ENCODE peak calls at places on chromosome 18, in six cellular contexts. One of them, this sample, is unnamed.
A peak's percentile ranks its signal among the peaks of the same experiment; 100 is the strongest.

GRCh38 chr18:12043811-12044210 is 49.8 kb upstream of the ANKRD62 start:
- DNase-seq in IMR-90: no peak
- DNase-seq in pancreas: no peak
- DNase-seq in OCI-LY7: no peak
- DNase-seq in cardiac muscle cell: no peak
- DNase-seq in tibial artery: no peak
- DNase-seq in this sample: no peak

GRCh38 chr18:66316708-66317107 is 287.2 kb downstream of the CDH19 start:
- DNase-seq in IMR-90: no peak
- DNase-seq in pancreas: no peak
- DNase-seq in OCI-LY7: no peak
- DNase-seq in cardiac muscle cell: no peak
- DNase-seq in tibial artery: no peak
- DNase-seq in this sample: no peak

GRCh38 chr18:34977787-34978532 is 63.3 kb upstream of the MAPRE2 start:
- DNase-seq in IMR-90: peak; percentile 6
- DNase-seq in pancreas: peak; percentile 54
- DNase-seq in OCI-LY7: peak; percentile 69
- DNase-seq in cardiac muscle cell: peak; percentile 35
- DNase-seq in tibial artery: no peak
- DNase-seq in this sample: peak; percentile 91

GRCh38 chr18:21004721-21005120 is 106.9 kb downstream of the ROCK1 start:
- DNase-seq in IMR-90: peak; percentile 86
- DNase-seq in pancreas: no peak
- DNase-seq in OCI-LY7: no peak
- DNase-seq in cardiac muscle cell: no peak
- DNase-seq in tibial artery: no peak
- DNase-seq in this sample: no peak

GRCh38 chr18:54238181-54238936 is 13.9 kb upstream of the MBD2 start:
- DNase-seq in IMR-90: no peak
- DNase-seq in pancreas: no peak
- DNase-seq in OCI-LY7: no peak
- DNase-seq in cardiac muscle cell: no peak
- DNase-seq in tibial artery: no peak
- DNase-seq in this sample: no peak

GRCh38 chr18:13375302-13376255 is 157.0 kb downstream of the LDLRAD4 start:
- DNase-seq in IMR-90: peak; percentile 91
- DNase-seq in pancreas: no peak
- DNase-seq in OCI-LY7: no peak
- DNase-seq in cardiac muscle cell: no peak
- DNase-seq in tibial artery: peak; percentile 89
- DNase-seq in this sample: no peak

GRCh38 chr18:13611616-13612110 is 114.7 kb downstream of the FAM210A start:
- DNase-seq in IMR-90: peak; percentile 9
- DNase-seq in pancreas: no peak
- DNase-seq in OCI-LY7: no peak
- DNase-seq in cardiac muscle cell: peak; percentile 35
- DNase-seq in tibial artery: peak; percentile 76
- DNase-seq in this sample: peak; percentile 80

GRCh38 chr18:25399554-25399953 is 47.6 kb upstream of the ZNF521 start:
- DNase-seq in IMR-90: peak; percentile 28
- DNase-seq in pancreas: no peak
- DNase-seq in OCI-LY7: no peak
- DNase-seq in cardiac muscle cell: no peak
- DNase-seq in tibial artery: no peak
- DNase-seq in this sample: no peak

GRCh38 chr18:75252136-75252535 is 41.5 kb downstream of the TSHZ1 start:
- DNase-seq in IMR-90: no peak
- DNase-seq in pancreas: no peak
- DNase-seq in OCI-LY7: no peak
- DNase-seq in cardiac muscle cell: no peak
- DNase-seq in tibial artery: no peak
- DNase-seq in this sample: no peak

GRCh38 chr18:51017140-51017874 is 12.7 kb upstream of the SMAD4 start:
- DNase-seq in IMR-90: no peak
- DNase-seq in pancreas: no peak
- DNase-seq in OCI-LY7: no peak
- DNase-seq in cardiac muscle cell: no peak
- DNase-seq in tibial artery: no peak
- DNase-seq in this sample: no peak

GRCh38 chr18:5542393-5543035 is 1.3 kb downstream of the EPB41L3 start:
- DNase-seq in IMR-90: peak; percentile 26
- DNase-seq in pancreas: no peak
- DNase-seq in OCI-LY7: no peak
- DNase-seq in cardiac muscle cell: peak; percentile 50
- DNase-seq in tibial artery: no peak
- DNase-seq in this sample: peak; percentile 73
- H3K27ac ChIP-seq in IMR-90: peak overlapping the region; percentile 27
- H3K27ac ChIP-seq in pancreas: no peak overlapping the region
- H3K27ac ChIP-seq in OCI-LY7: no peak overlapping the region
- H3K27ac ChIP-seq in cardiac muscle cell: peak overlapping the region; percentile 78
- H3K27ac ChIP-seq in tibial artery: no peak overlapping the region
- H3K27ac ChIP-seq in this sample: peak overlapping the region; percentile 79

DNA sequence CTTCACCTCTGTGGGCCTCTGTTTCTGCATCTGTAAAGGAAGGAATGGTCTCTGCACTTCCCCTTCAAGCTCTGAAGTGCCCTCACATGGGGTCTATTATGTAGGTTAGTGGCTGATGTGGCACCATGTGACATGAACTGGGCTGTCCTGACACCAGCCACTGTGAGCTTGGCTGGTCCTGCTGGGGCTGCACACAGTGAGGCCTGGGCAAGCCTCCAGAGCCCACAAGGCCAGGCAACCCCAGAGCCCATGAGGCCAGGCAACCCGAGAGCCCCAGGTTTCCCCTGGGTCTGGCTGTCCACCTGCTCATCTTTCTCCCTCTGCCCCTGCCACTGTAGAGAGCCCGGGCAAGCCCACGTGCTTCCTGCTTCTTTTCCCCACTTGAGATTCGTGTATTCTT is 150.1 kb upstream of the SMAD2 start:
- DNase-seq in IMR-90: no peak
- DNase-seq in pancreas: no peak
- DNase-seq in OCI-LY7: no peak
- DNase-seq in cardiac muscle cell: peak; percentile 7
- DNase-seq in tibial artery: no peak
- DNase-seq in this sample: peak; percentile 56
- H3K4me3 ChIP-seq in IMR-90: no peak overlapping the region
- H3K4me3 ChIP-seq in pancreas: no peak overlapping the region
- H3K4me3 ChIP-seq in OCI-LY7: no peak overlapping the region
- H3K4me3 ChIP-seq in cardiac muscle cell: no peak overlapping the region
- H3K4me3 ChIP-seq in tibial artery: no peak overlapping the region
- H3K4me3 ChIP-seq in this sample: no peak overlapping the region

GRCh38 chr18:57970356-57971095 is 73.5 kb upstream of the NEDD4L start:
- DNase-seq in IMR-90: no peak
- DNase-seq in pancreas: no peak
- DNase-seq in OCI-LY7: no peak
- DNase-seq in cardiac muscle cell: no peak
- DNase-seq in tibial artery: no peak
- DNase-seq in this sample: no peak
- TF ChIP-seq CTCF in IMR-90: peak; percentile 24
- TF ChIP-seq CTCF in pancreas: peak; percentile 18
- TF ChIP-seq CTCF in OCI-LY7: peak; percentile 30
- TF ChIP-seq CTCF in cardiac muscle cell: peak; percentile 28
- TF ChIP-seq CTCF in tibial artery: no peak
- TF ChIP-seq CTCF in this sample: peak; percentile 16

DNA sequence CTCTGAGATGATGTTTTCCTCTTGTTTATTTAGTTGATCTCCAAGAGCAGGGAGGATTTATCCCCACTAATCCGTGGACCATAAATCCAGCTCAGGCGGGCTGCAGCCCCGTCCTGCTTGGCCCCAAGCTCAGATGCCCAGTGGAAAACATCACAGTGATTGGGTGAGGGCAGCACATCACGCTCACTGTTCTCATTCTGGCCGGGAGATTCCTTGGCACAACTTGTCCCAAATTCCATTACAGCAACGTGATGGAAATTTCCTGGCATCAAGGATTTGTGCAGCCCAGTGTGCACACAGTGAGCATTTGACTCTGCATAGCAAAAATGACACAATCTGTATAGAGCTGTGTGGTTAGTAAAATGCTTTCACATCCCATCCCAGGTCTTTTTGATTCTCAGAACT is 96.8 kb downstream of the VAPA start:
- DNase-seq in IMR-90: peak; percentile 92
- DNase-seq in pancreas: peak; percentile 59
- DNase-seq in OCI-LY7: no peak
- DNase-seq in cardiac muscle cell: no peak
- DNase-seq in tibial artery: peak; percentile 92
- DNase-seq in this sample: no peak
- H3K27ac ChIP-seq in IMR-90: no peak overlapping the region
- H3K27ac ChIP-seq in pancreas: peak overlapping the region; percentile 71
- H3K27ac ChIP-seq in OCI-LY7: no peak overlapping the region
- H3K27ac ChIP-seq in cardiac muscle cell: no peak overlapping the region
- H3K27ac ChIP-seq in tibial artery: peak overlapping the region; percentile 82
- H3K27ac ChIP-seq in this sample: no peak overlapping the region

DNA sequence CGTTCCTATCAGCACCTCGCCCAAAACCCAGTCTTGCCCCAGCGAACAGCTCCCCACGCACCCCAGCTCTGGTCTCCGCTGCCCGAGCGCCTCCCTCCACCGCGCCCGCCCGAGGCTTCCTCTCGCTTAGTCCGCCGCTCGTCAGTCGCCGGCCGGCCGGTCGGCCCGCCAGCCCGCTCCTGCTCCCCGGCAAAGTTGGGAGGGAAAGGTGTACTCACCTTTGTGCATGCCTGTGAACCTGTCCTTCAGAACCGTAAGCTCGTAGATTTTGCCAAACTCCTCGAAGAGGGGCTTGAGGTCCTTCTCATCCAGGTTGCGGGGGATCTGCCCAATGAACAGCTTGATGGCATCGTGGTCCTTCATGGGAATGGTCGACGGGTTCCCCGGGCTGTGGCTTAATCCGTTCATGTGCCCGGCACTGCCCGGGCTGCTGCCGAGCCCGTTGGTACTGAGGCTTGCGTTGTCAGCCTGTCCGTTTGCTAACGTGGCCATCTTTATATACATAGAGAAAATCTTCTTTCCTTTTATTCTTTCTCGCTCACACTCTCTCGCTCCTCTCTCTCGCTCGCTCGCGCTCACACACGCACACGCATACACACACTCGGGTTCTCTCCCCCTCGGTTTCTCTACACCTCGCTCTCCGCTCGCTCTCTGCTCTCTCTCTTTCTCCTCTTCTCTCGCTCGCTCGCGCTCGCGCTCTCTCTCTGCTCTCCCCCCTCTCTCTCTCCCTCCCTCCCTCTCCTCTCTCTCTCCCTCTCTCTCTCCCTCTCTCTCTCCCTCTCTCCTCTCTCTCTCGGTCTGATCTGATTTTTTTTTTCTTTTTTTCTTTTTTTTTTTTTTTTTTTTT is at the start of gene CELF4:
- DNase-seq in IMR-90: no peak
- DNase-seq in pancreas: no peak
- DNase-seq in OCI-LY7: no peak
- DNase-seq in cardiac muscle cell: peak; percentile 42
- DNase-seq in tibial artery: no peak
- DNase-seq in this sample: peak; percentile 74
- H3K4me3 ChIP-seq in IMR-90: peak within 1 kb of the TSS; percentile 24
- H3K4me3 ChIP-seq in pancreas: peak within 1 kb of the TSS; percentile 23
- H3K4me3 ChIP-seq in OCI-LY7: no peak within 1 kb of the TSS
- H3K4me3 ChIP-seq in cardiac muscle cell: peak within 1 kb of the TSS; percentile 48
- H3K4me3 ChIP-seq in tibial artery: peak within 1 kb of the TSS; percentile 68
- H3K4me3 ChIP-seq in this sample: peak within 1 kb of the TSS; percentile 54

DNA sequence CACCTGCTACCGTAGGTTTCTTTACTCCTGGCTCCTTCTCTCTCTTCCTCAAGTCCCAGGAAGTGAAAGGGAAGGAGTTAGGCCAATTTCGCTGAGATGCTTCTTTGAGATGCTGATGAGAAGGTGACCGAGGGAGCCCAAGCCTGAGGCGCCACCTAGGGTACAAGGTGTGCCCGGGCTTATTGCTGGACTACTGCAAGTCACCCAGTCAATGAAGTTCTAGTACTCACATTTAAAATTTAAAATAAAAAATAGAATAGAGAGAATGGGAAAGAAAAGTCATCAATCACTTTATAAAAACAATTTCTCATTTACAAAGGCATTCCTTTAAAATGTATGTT is 45.3 kb downstream of the ACAA2 start:
- DNase-seq in IMR-90: peak; percentile 65
- DNase-seq in pancreas: peak; percentile 19
- DNase-seq in OCI-LY7: no peak
- DNase-seq in cardiac muscle cell: peak; percentile 66
- DNase-seq in tibial artery: no peak
- DNase-seq in this sample: no peak
- TF ChIP-seq CTCF in IMR-90: peak; percentile 71
- TF ChIP-seq CTCF in pancreas: peak; percentile 27
- TF ChIP-seq CTCF in OCI-LY7: peak; percentile 46
- TF ChIP-seq CTCF in cardiac muscle cell: peak; percentile 89
- TF ChIP-seq CTCF in tibial artery: no peak
- TF ChIP-seq CTCF in this sample: no peak

GRCh38 chr18:3520230-3521085 is 70.5 kb downstream of the TGIF1 start:
- DNase-seq in IMR-90: no peak
- DNase-seq in pancreas: no peak
- DNase-seq in OCI-LY7: no peak
- DNase-seq in cardiac muscle cell: no peak
- DNase-seq in tibial artery: no peak
- DNase-seq in this sample: no peak
- H3K27ac ChIP-seq in IMR-90: no peak overlapping the region
- H3K27ac ChIP-seq in pancreas: no peak overlapping the region
- H3K27ac ChIP-seq in OCI-LY7: no peak overlapping the region
- H3K27ac ChIP-seq in cardiac muscle cell: no peak overlapping the region
- H3K27ac ChIP-seq in tibial artery: no peak overlapping the region
- H3K27ac ChIP-seq in this sample: no peak overlapping the region

DNA sequence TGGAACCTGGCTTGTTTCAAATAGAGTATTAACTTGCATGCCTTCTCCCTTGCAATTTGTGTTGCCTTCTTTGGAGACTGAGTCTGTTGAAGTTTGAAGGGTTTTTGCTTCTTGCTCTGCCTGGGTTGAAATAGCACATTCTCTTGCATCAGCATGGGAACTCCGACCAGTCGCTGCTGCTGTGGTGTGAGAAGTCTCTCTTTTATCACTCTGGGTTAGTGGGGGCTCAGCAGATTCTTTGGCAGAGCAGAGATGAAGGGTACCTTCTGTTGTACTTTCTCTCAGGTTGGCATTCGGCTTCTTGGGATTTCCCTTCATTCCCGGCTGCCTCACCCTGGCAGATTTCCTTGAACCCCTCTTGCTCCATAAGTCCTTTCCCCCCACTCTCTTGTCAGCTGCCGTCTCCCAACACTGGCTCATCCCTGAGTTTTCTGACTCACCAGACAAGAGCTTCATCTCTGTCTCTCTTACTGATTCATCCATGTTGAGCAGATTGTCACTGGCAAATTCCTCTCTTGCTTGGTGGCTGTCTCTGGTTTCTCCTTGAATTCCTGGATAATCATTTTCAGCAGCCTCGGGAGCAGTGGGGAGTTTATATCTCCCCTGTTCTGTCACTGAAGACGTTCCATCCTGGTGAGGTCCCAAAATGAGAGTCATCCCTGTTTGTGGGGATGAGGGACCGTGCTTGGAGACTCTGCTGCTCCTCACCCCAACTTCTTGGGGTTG is 49.9 kb downstream of the ALPK2 start:
- DNase-seq in IMR-90: peak; percentile 88
- DNase-seq in pancreas: no peak
- DNase-seq in OCI-LY7: no peak
- DNase-seq in cardiac muscle cell: peak; percentile 66
- DNase-seq in tibial artery: no peak
- DNase-seq in this sample: no peak
- H3K4me3 ChIP-seq in IMR-90: peak overlapping the region; percentile 57
- H3K4me3 ChIP-seq in pancreas: no peak overlapping the region
- H3K4me3 ChIP-seq in OCI-LY7: no peak overlapping the region
- H3K4me3 ChIP-seq in cardiac muscle cell: no peak overlapping the region
- H3K4me3 ChIP-seq in tibial artery: no peak overlapping the region
- H3K4me3 ChIP-seq in this sample: no peak overlapping the region